ENCODE peak calls at places on chromosome 14, in eight cellular contexts. D is transverse colon; S is HS-5; L is progenitor cell of endocrine pancreas; H is activated CD8-positive, alpha-beta T cell treated with anti-CD3 and anti-CD28 coated beads for 36 hours; C is lower lobe of right lung; W is GM12891; Q is A549. J is an unnamed sample.

GRCh38 chr14:22602853-22603252 is 4.8 kb downstream of the ABHD4 start:
- DNase-seq in D (no peak), C (no peak), L (no peak), Q (peak; percentile 36), W (no peak), S (peak; percentile 49), H (no peak), J (no peak)

GRCh38 chr14:104657114-104657524 is 32.3 kb upstream of the INF2 start:
- DNase-seq in D (no peak), L (no peak), Q (no peak), W (no peak), S (no peak), C (no peak), H (peak; percentile 32), J (no peak)

GRCh38 chr14:86057018-86057667 is 527.2 kb downstream of the FLRT2 start:
- DNase-seq in W (no peak), L (no peak), D (no peak), Q (no peak), H (peak; percentile 47), S (no peak), C (no peak), J (no peak)

GRCh38 chr14:97033556-97034081 is 236.4 kb downstream of the VRK1 start:
- DNase-seq in S (no peak), Q (no peak), W (no peak), L (no peak), H (no peak), C (no peak), D (no peak), J (no peak)

GRCh38 chr14:34628681-34629135 is 1.2 kb downstream of the SNX6 start:
- DNase-seq in W (no peak), L (no peak), D (peak; percentile 61), Q (no peak), S (no peak), C (no peak), H (peak; percentile 59), J (no peak)

GRCh38 chr14:48323655-48324054 is 648.2 kb upstream of the MDGA2 start:
- DNase-seq in W (no peak), D (no peak), S (peak; percentile 73), C (no peak), Q (no peak), L (no peak), H (no peak), J (no peak)

GRCh38 chr14:29274890-29275651 is 508.5 kb downstream of the FOXG1 start:
- DNase-seq in S (no peak), C (no peak), L (no peak), Q (no peak), H (no peak), W (no peak), D (no peak), J (no peak)

GRCh38 chr14:82501554-82501953 is 967.9 kb upstream of the SEL1L start:
- DNase-seq in Q (no peak), L (no peak), C (no peak), H (no peak), D (no peak), S (no peak), W (no peak), J (no peak)

GRCh38 chr14:61108742-61109141 is 127.7 kb downstream of the SLC38A6 start:
- DNase-seq in L (no peak), H (no peak), W (no peak), D (no peak), Q (no peak), S (no peak), C (no peak), J (no peak)

GRCh38 chr14:45284802-45285201 is 31.8 kb upstream of the MIS18BP1 start:
- DNase-seq in H (no peak), C (no peak), W (no peak), D (no peak), L (no peak), S (no peak), Q (no peak), J (no peak)

GRCh38 chr14:101457936-101458535 is 103.3 kb upstream of the DIO3 start:
- DNase-seq in W (no peak), D (no peak), S (no peak), L (no peak), Q (no peak), C (no peak), H (no peak), J (no peak)

GRCh38 chr14:97785495-97785894 is 988.3 kb downstream of the VRK1 start:
- DNase-seq in H (no peak), Q (no peak), C (no peak), W (no peak), L (no peak), S (no peak), D (no peak), J (no peak)

GRCh38 chr14:54807428-54807827 is 95.2 kb downstream of the GCH1 start:
- DNase-seq in D (no peak), Q (no peak), W (no peak), C (no peak), S (no peak), H (no peak), L (no peak), J (no peak)

GRCh38 chr14:52563120-52563519 is 10.5 kb downstream of the GPR137C start:
- DNase-seq in Q (no peak), H (no peak), D (no peak), W (no peak), C (no peak), L (no peak), S (peak; percentile 44), J (peak; percentile 11)

GRCh38 chr14:56474419-56475022 is 105.1 kb upstream of the TMEM260 start:
- DNase-seq in S (peak; percentile 5), C (no peak), W (peak; percentile 22), L (no peak), D (no peak), Q (peak; percentile 19), H (no peak), J (peak; percentile 38)

GRCh38 chr14:33737446-33737845 is 213.4 kb downstream of the EGLN3 start:
- DNase-seq in S (peak; percentile 61), C (no peak), L (no peak), D (no peak), W (no peak), H (no peak), Q (no peak), J (peak; percentile 37)

GRCh38 chr14:104461676-104462443 is 117.7 kb upstream of the C14orf180 start:
- DNase-seq in W (no peak), H (no peak), C (peak; percentile 41), S (no peak), Q (no peak), D (no peak), L (no peak), J (no peak)

GRCh38 chr14:71525663-71526246 is 406.5 kb upstream of the RGS6 start:
- DNase-seq in W (no peak), C (no peak), D (no peak), Q (no peak), H (no peak), S (no peak), L (no peak), J (no peak)

GRCh38 chr14:95498622-95499353 is 17.7 kb downstream of the SYNE3 start:
- DNase-seq in W (no peak), D (no peak), H (no peak), S (no peak), Q (no peak), C (no peak), L (no peak), J (no peak)

GRCh38 chr14:77620222-77620865 is 3.9 kb upstream of the SPTLC2 start:
- DNase-seq in Q (no peak), S (no peak), C (no peak), W (no peak), L (no peak), H (no peak), D (no peak), J (no peak)

GRCh38 chr14:67994561-67994960 is 175.0 kb downstream of the RAD51B start:
- DNase-seq in S (no peak), H (no peak), C (no peak), W (no peak), L (no peak), Q (no peak), D (no peak), J (no peak)

GRCh38 chr14:35215110-35215872 is 76.9 kb upstream of the PSMA6 start:
- DNase-seq in Q (peak; percentile 36), S (peak; percentile 14), H (no peak), D (no peak), W (no peak), C (no peak), L (no peak), J (peak; percentile 56)

GRCh38 chr14:69475194-69475818 is 9.2 kb upstream of the PLEKHD1 start:
- DNase-seq in H (peak; percentile 10), C (no peak), S (no peak), L (no peak), Q (peak; percentile 35), W (no peak), D (no peak), J (no peak)

GRCh38 chr14:59301354-59301753 is 112.9 kb downstream of the DAAM1 start:
- DNase-seq in Q (no peak), C (no peak), W (peak; percentile 21), L (no peak), H (peak; percentile 54), S (no peak), D (peak; percentile 13), J (no peak)

GRCh38 chr14:64685364-64686130 is 18.7 kb upstream of the PLEKHG3 start:
- DNase-seq in L (no peak), H (no peak), D (no peak), W (no peak), S (no peak), Q (no peak), C (no peak), J (no peak)

GRCh38 chr14:24334431-24335271 is at the start of gene ADCY4:
- DNase-seq in H (peak; percentile 37), Q (no peak), C (peak; percentile 66), L (no peak), W (no peak), D (no peak), S (no peak), J (no peak)

GRCh38 chr14:45051180-45051579 is 32.7 kb upstream of the PRPF39 start:
- DNase-seq in W (no peak), L (no peak), C (no peak), H (no peak), D (no peak), S (no peak), Q (no peak), J (no peak)

J was measured in Caki2.